ENCODE peak calls at places on chromosomes 6 and 20, in four cellular contexts. K is choroid plexus epithelial cell, Q is T-cell, N is GM23248. S is an unnamed sample.
A peak's percentile ranks its signal among the peaks of the same experiment; 100 is the strongest.

GRCh38 chr6:11324453-11325023 is 92.1 kb upstream of the NEDD9 start:
- DNase-seq in K (peak; percentile 64), Q (no peak), N (no peak), S (no peak)

GRCh38 chr6:54846243-54846856 is at the start of gene FAM83B:
- DNase-seq in K (no peak), Q (no peak), N (no peak), S (peak; percentile 74)

GRCh38 chr20:23257848-23258746 is 92.5 kb upstream of the NXT1 start:
- DNase-seq in K (peak; percentile 93), Q (no peak), N (peak; percentile 91), S (no peak)

GRCh38 chr6:105592329-105592728 is 189.4 kb upstream of the PREP start:
- DNase-seq in K (no peak), Q (no peak), N (peak; percentile 84), S (peak; percentile 22)

GRCh38 chr20:62815066-62815991 is 1.5 kb upstream of the COL9A3 start:
- DNase-seq in K (peak; percentile 54), Q (no peak), N (peak; percentile 65), S (peak; percentile 91)

GRCh38 chr6:79833806-79834205 is 113.5 kb downstream of the ELOVL4 start:
- DNase-seq in K (no peak), Q (no peak), N (no peak), S (no peak)

GRCh38 chr20:44247131-44247571 is at the start of gene GDAP1L1:
- DNase-seq in K (no peak), Q (no peak), N (peak; percentile 24), S (no peak)

GRCh38 chr6:10000461-10000992 is 414.3 kb downstream of the TFAP2A start:
- DNase-seq in K (no peak), Q (no peak), N (peak; percentile 30), S (no peak)

GRCh38 chr6:54327631-54328030 is 19.4 kb downstream of the TINAG start:
- DNase-seq in K (no peak), Q (no peak), N (no peak), S (peak; percentile 65)

GRCh38 chr20:3282271-3283221 is 43.6 kb upstream of the SLC4A11 start:
- DNase-seq in K (peak; percentile 12), Q (no peak), N (no peak), S (no peak)

GRCh38 chr6:41546866-41547798 is 951 bp downstream of the FOXP4 start:
- DNase-seq in K (peak; percentile 57), Q (no peak), N (peak; percentile 83), S (peak; percentile 62)

GRCh38 chr6:122798099-122798641 is 9.1 kb downstream of the SMPDL3A start:
- DNase-seq in K (peak; percentile 81), Q (no peak), N (peak; percentile 93), S (peak; percentile 83)

GRCh38 chr20:51091564-51092195 is 68.8 kb upstream of the KCNG1 start:
- DNase-seq in K (peak; percentile 19), Q (no peak), N (no peak), S (no peak)

GRCh38 chr6:72553531-72554202 is 68.2 kb upstream of the KCNQ5 start:
- DNase-seq in K (peak; percentile 72), Q (no peak), N (peak; percentile 95), S (no peak)

GRCh38 chr6:131917763-131918649 is 33.2 kb downstream of the CCN2 start:
- DNase-seq in K (no peak), Q (no peak), N (no peak), S (no peak)

GRCh38 chr20:39800111-39800510 is 838.0 kb downstream of the DHX35 start:
- DNase-seq in K (peak; percentile 72), Q (no peak), N (peak; percentile 93), S (no peak)

GRCh38 chr20:58224097-58224496 is 4.4 kb downstream of the ANKRD60 start:
- DNase-seq in K (no peak), Q (no peak), N (peak; percentile 47), S (peak; percentile 55)

GRCh38 chr20:50595433-50595895 is 85.3 kb downstream of the PTPN1 start:
- DNase-seq in K (peak; percentile 24), Q (no peak), N (no peak), S (no peak)

GRCh38 chr6:29744621-29745020 is 21.4 kb downstream of the HLA-F start:
- DNase-seq in K (no peak), Q (no peak), N (no peak), S (no peak)

GRCh38 chr6:112144145-112144926 is 56.9 kb downstream of the FAM229B start:
- DNase-seq in K (peak; percentile 26), Q (no peak), N (peak; percentile 62), S (no peak)

GRCh38 chr20:44409132-44409600 is 53.7 kb downstream of the HNF4A start:
- DNase-seq in K (peak; percentile 23), Q (no peak), N (peak; percentile 91), S (no peak)

GRCh38 chr6:90948540-90948939 is 361.7 kb upstream of the MAP3K7 start:
- DNase-seq in K (no peak), Q (no peak), N (no peak), S (no peak)

GRCh38 chr20:63495771-63496403 is 3.0 kb downstream of the EEF1A2 start:
- DNase-seq in K (peak; percentile 44), Q (peak; percentile 68), N (peak; percentile 77), S (peak; percentile 83)

GRCh38 chr20:47543006-47543431 is 41.3 kb downstream of the NCOA3 start:
- DNase-seq in K (peak; percentile 45), Q (no peak), N (peak; percentile 54), S (no peak)

GRCh38 chr20:8854566-8854965 is 214.3 kb upstream of the PLCB4 start:
- DNase-seq in K (peak; percentile 73), Q (no peak), N (peak; percentile 69), S (no peak)

GRCh38 chr20:60718743-60719142 is 533.3 kb upstream of the CDH4 start:
- DNase-seq in K (no peak), Q (no peak), N (peak; percentile 2), S (peak; percentile 43)

GRCh38 chr20:37890643-37891042 is 12.3 kb upstream of the VSTM2L start:
- DNase-seq in K (no peak), Q (no peak), N (no peak), S (no peak)

GRCh38 chr6:161446296-161446925 is 172.6 kb upstream of the AGPAT4 start:
- DNase-seq in K (no peak), Q (no peak), N (no peak), S (no peak)

GRCh38 chr6:144986271-144986670 is 701.1 kb downstream of the UTRN start:
- DNase-seq in K (no peak), Q (no peak), N (no peak), S (no peak)

GRCh38 chr6:128017288-128017687 is 116.4 kb upstream of the THEMIS start:
- DNase-seq in K (no peak), Q (no peak), N (no peak), S (no peak)

GRCh38 chr6:106963544-106963943 is 11.0 kb downstream of the CD24 start:
- DNase-seq in K (no peak), Q (no peak), N (no peak), S (no peak)

GRCh38 chr6:44028767-44029166 is 98.5 kb downstream of the MRPL14 start:
- DNase-seq in K (no peak), Q (no peak), N (peak; percentile 42), S (no peak)

GRCh38 chr6:166637806-166638458 is 10.9 kb upstream of the RPS6KA2 start:
- DNase-seq in K (no peak), Q (no peak), N (no peak), S (no peak)

GRCh38 chr6:17705778-17706579 is 746 bp downstream of the NUP153 start:
- DNase-seq in K (peak; percentile 69), Q (peak; percentile 85), N (peak; percentile 77), S (peak; percentile 68)

GRCh38 chr6:170156448-170157375 is 134.2 kb downstream of the DLL1 start:
- DNase-seq in K (no peak), Q (no peak), N (no peak), S (no peak)

GRCh38 chr6:127352519-127352918 is 9.1 kb upstream of the ECHDC1 start:
- DNase-seq in K (no peak), Q (no peak), N (no peak), S (no peak)

S was measured in HT-29.